ENCODE peak calls at places on chromosomes 11 and 22, in ten cellular contexts. T is fibroblast of lung, O is body of pancreas, E is upper lobe of left lung, L is IMR-90, B is HCT116, K is lower lobe of right lung, U is kidney, G is PC-9, A is left lung. H is an unnamed sample. For H3K4me1, the result is how much of the 10 kb centered on the place peaks cover.

GRCh38 chr11:61049066-61049382 is 53.3 kb upstream of the CD5 start:
- DNase-seq in T (no peak), O (no peak), E (no peak), L (no peak), B (no peak), K (no peak), U (no peak), G (no peak), A (no peak), H (no peak)

GRCh38 chr11:1797391-1798125 is 33.8 kb upstream of the CTSD start:
- DNase-seq in T (no peak), O (no peak), E (no peak), L (no peak), B (no peak), K (no peak), U (no peak), G (no peak), A (no peak), H (no peak)

GRCh38 chr11:126938718-126939117 is 61.9 kb downstream of the KIRREL3 start:
- DNase-seq in T (no peak), O (no peak), E (no peak), L (no peak), B (no peak), K (no peak), U (no peak), G (no peak), A (peak), H (no peak)

GRCh38 chr22:35452351-35452781 is 52.4 kb downstream of the MCM5 start:
- DNase-seq in T (no peak), O (no peak), E (peak), L (no peak), B (no peak), K (peak), U (no peak), G (no peak), A (peak), H (no peak)

GRCh38 chr11:125347261-125347585 is 148.8 kb downstream of the FEZ1 start:
- DNase-seq in T (no peak), O (no peak), E (no peak), L (no peak), B (no peak), K (peak), U (no peak), G (no peak), A (no peak), H (no peak)

GRCh38 chr22:30605449-30606110 is 1.4 kb upstream of the TCN2 start:
- DNase-seq in T (peak), O (peak), E (no peak), L (peak), B (peak), K (peak), U (no peak), G (no peak), A (no peak), H (no peak)

GRCh38 chr11:66856496-66857233 is at the start of gene LRFN4:
- DNase-seq in T (no peak), O (no peak), E (peak), L (no peak), B (no peak), K (no peak), U (no peak), G (no peak), A (peak), H (peak)

GRCh38 chr11:123366924-123367323 is 63.1 kb upstream of the GRAMD1B start:
- DNase-seq in T (no peak), O (no peak), E (no peak), L (no peak), B (no peak), K (no peak), U (no peak), G (no peak), A (no peak), H (no peak)

GRCh38 chr22:30206964-30207363 is 39.6 kb downstream of the LIF start:
- DNase-seq in T (peak), O (peak), E (peak), L (peak), B (peak), K (no peak), U (peak), G (peak), A (no peak), H (peak)

GRCh38 chr22:32745251-32745995 is 56.1 kb upstream of the TIMP3 start:
- DNase-seq in T (peak), O (peak), E (no peak), L (peak), B (peak), K (no peak), U (no peak), G (peak), A (no peak), H (peak)

GRCh38 chr11:18731949-18732821 is 6.2 kb upstream of the IGSF22 start:
- DNase-seq in T (peak), O (peak), E (no peak), L (peak), B (peak), K (no peak), U (no peak), G (no peak), A (no peak), H (peak)

GRCh38 chr11:58152776-58153175 is 27.4 kb upstream of the OR9I1 start:
- DNase-seq in T (no peak), O (no peak), E (no peak), L (no peak), B (no peak), K (no peak), U (no peak), G (no peak), A (no peak), H (no peak)
- TF ChIP-seq CTCF in T (no peak), O (no peak), E (no peak), L (no peak), B (no peak), K (no peak), U (no peak), G (no peak), A (no peak), H (no peak)

GRCh38 chr11:10327254-10327653 is 22.4 kb downstream of the ADM start:
- DNase-seq in T (peak), O (no peak), E (no peak), L (peak), B (no peak), K (no peak), U (no peak), G (no peak), A (no peak), H (no peak)

GRCh38 chr11:10328314-10329090 is 23.6 kb downstream of the ADM start:
- DNase-seq in T (peak), O (peak), E (no peak), L (peak), B (no peak), K (no peak), U (no peak), G (peak), A (no peak), H (no peak)

GRCh38 chr11:10325398-10326079 is 20.7 kb downstream of the ADM start:
- DNase-seq in T (peak), O (no peak), E (no peak), L (peak), B (no peak), K (no peak), U (no peak), G (no peak), A (no peak), H (no peak)

GRCh38 chr11:10324474-10324873 is 19.6 kb downstream of the ADM start:
- DNase-seq in T (peak), O (no peak), E (no peak), L (peak), B (no peak), K (no peak), U (no peak), G (no peak), A (no peak), H (no peak)

DNA sequence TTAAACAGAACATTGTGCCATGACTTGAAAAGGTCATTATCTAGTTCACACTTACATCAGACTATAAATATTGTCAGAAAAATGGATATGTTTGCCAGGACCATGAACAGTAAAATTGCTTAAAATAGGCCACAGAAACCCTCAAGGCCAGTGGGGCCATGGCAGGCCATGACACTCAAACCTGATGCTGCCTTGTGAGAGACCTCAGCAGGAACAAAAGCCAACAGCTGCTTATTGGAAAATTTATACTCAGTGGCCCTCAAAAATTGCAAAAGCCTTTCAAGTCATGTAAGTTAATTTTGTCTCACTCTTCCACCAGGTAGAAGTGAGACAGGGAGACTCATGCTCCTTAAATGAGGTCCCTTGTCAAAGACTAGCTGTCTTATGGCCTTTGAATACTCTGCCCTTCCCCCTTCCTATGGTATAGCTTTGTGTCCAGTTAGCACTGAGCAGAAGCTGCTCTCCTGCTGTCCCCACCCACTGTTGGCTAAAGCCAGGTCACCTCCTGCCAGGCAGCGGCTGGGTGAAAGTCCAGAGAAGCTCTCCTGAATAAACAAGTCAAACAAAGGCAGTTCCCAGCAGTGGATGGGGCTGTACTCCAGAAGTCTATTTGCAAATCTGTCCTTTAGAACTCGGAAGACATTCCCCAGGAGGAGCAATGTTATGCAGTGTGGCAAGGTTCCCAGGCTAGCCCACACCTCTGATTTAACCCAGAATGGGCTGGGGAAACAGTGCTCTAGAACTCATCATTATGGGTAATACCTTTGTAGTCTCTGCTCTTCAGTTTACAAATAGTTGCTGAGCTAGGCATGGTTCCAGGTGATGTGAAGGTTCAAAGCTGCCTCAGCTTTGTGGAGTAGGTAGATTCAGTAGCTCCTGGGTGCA is 21.4 kb downstream of the ADM start:
- DNase-seq in T (peak), O (peak), E (no peak), L (no peak), B (no peak), K (no peak), U (peak), G (peak), A (no peak), H (no peak)
- H3K27ac ChIP-seq in T (peak), O (peak), E (peak), L (peak), B (no peak), K (peak), U (peak), G (peak), A (peak), H (no peak)

GRCh38 chr11:76859708-76860233 is 947 bp upstream of the ACER3 start:
- DNase-seq in T (no peak), O (no peak), E (no peak), L (no peak), B (no peak), K (no peak), U (no peak), G (no peak), A (no peak), H (no peak)

GRCh38 chr11:76856571-76856970 is 4.1 kb upstream of the ACER3 start:
- DNase-seq in T (no peak), O (no peak), E (no peak), L (no peak), B (no peak), K (no peak), U (no peak), G (no peak), A (no peak), H (no peak)

GRCh38 chr11:76860539-76861475 is at the start of gene ACER3:
- DNase-seq in T (peak), O (peak), E (peak), L (peak), B (peak), K (peak), U (peak), G (peak), A (peak), H (peak)

GRCh38 chr11:76856111-76856510 is 4.6 kb upstream of the ACER3 start:
- DNase-seq in T (peak), O (no peak), E (no peak), L (no peak), B (no peak), K (no peak), U (no peak), G (no peak), A (no peak), H (no peak)

GRCh38 chr11:76857776-76858461 is 2.8 kb upstream of the ACER3 start:
- DNase-seq in T (no peak), O (no peak), E (no peak), L (no peak), B (no peak), K (no peak), U (no peak), G (no peak), A (no peak), H (no peak)
- H3K4me1 ChIP-seq in T (under half), O (under half), E (under half), L (under half), B (under half), K (under half), U (under half), G (under half), A (under half), H (under half)

GRCh38 chr22:49551446-49551845 is 276.2 kb downstream of the BRD1 start:
- DNase-seq in T (no peak), O (no peak), E (no peak), L (no peak), B (no peak), K (peak), U (no peak), G (no peak), A (no peak), H (no peak)

GRCh38 chr22:49549256-49549655 is 278.4 kb downstream of the BRD1 start:
- DNase-seq in T (no peak), O (no peak), E (no peak), L (no peak), B (no peak), K (peak), U (no peak), G (no peak), A (peak), H (no peak)

GRCh38 chr22:49551897-49552659 is 275.6 kb downstream of the BRD1 start:
- DNase-seq in T (no peak), O (no peak), E (no peak), L (no peak), B (no peak), K (no peak), U (peak), G (no peak), A (no peak), H (no peak)

GRCh38 chr22:49549851-49550430 is 277.7 kb downstream of the BRD1 start:
- DNase-seq in T (no peak), O (no peak), E (no peak), L (no peak), B (no peak), K (peak), U (no peak), G (no peak), A (no peak), H (no peak)

GRCh38 chr22:49550766-49551362 is 276.8 kb downstream of the BRD1 start:
- DNase-seq in T (no peak), O (no peak), E (no peak), L (no peak), B (no peak), K (peak), U (no peak), G (no peak), A (no peak), H (no peak)
- TF ChIP-seq CTCF in T (no peak), O (no peak), E (no peak), L (no peak), B (no peak), K (no peak), U (no peak), G (peak), A (no peak), H (no peak)

DNA sequence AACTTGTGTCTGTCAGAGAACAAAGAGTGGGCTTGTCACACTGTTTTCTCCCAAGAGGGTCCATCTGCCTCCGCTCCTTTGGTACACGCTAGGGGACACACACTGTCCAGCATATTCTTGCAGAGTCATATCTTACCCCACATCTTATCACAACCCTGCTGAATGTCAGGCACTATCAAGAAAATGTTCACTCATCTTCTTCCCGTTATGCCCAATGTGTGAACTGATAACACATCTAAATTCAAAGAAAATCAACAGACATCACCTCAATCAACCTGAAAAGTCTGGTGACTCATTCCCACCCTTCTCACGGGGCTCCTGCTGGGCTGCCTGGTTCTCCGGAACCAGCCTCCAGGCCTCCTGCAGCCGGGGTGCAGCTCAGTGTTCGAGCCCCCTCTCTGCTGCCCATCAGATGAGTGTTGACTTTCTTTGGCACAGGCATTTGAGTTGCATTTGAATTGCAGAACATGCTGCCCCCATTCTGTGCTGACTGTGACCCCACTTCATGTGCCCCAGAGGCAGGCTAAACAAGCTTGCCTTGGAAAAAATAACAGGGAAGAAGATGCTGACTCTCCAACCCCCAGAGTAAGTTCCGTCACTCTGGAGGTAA is 19.4 kb downstream of the GRAP2 start:
- DNase-seq in T (no peak), O (no peak), E (no peak), L (no peak), B (no peak), K (no peak), U (no peak), G (no peak), A (no peak), H (no peak)
- H3K27ac ChIP-seq in T (no peak), O (no peak), E (no peak), L (no peak), B (no peak), K (no peak), U (no peak), G (no peak), A (no peak), H (no peak)

DNA sequence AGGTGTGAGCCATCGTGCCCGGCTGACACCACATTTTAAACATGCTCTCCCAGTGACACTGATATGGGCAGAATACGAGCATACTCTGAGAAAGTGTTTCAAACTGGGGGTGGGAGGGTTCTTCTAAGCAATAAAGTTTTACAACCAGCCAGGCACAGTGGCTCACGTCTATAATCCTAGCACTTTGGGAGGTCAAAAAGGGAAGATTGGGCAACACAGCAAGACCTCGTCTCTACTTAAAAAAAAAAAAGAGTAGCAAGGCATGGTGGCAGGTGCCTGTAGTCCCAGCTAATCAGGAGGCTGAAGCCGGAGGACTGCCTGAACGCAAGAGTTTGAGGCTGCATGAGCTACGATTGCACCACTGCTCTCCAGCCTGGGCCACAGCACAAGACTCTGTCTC is 2.2 kb downstream of the GANAB start:
- DNase-seq in T (no peak), O (no peak), E (no peak), L (no peak), B (no peak), K (no peak), U (no peak), G (no peak), A (no peak), H (no peak)
- H3K4me1 ChIP-seq in T (under half), O (under half), E (under half), L (under half), B (under half), K (under half), U (under half), G (under half), A (under half), H (under half)

DNA sequence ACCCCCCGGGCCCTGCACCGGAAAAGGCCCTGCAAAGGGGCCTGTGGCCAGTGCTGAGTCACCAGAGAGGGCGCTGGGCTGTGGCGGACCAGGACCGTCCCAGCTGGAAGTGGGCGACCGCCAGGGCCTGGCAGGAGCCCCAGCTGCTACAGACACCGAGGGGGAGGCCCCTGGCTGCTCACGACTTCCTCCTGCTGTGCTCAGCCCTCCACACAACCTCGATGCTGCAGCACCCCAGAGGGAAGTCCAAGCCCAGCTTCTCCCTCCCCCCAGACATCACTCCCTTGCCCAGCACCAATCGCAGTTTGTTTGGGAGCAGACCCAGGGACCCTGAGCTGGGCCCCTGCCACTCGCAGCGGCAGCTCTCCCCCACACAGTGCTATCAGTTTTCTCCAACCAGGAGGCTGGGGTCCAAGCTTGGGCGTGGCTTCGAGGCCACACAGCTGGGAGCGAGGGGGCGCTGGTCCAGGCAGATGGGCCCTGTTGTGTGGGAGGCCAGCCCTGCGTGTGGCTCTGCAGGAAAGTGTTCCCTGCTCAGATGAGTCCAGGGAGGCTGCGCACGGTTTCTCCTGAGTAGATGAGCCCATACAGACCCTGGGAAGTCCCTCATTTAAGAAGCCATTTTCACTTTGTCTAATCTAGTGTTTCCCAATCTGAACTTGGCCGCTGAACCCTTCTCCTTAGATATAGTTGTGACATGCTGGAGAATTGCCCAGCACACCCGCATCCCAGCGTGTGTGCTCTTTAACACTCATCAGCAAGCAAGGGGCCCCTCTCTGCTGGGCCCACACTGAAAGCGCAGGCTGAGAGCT is 5.6 kb upstream of the SH3BP1 start:
- DNase-seq in T (peak), O (peak), E (peak), L (peak), B (no peak), K (peak), U (peak), G (no peak), A (peak), H (no peak)
- TF ChIP-seq CTCF in T (peak), O (no peak), E (peak), L (peak), B (no peak), K (peak), U (peak), G (no peak), A (peak), H (no peak)

DNA sequence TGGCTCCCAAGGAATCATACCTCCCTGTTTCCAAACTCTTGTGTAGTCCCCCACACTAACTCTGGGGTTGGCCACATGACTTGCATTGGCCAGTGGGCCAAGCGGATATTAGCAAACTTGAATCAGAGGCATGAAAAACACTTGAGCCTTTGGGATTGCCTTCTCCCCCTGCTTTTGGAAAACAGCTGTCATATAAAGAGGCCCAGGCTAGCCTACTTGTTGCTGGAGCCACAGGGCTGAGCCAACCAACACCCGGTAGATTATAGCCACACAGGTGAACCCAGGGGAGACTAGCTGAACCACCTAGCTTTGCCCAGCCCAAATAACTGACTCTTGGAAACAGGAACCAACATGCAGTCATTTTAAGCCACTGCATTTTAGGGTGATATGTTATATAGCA is 354.8 kb downstream of the TENM4 start:
- DNase-seq in T (no peak), O (no peak), E (no peak), L (no peak), B (no peak), K (no peak), U (no peak), G (no peak), A (no peak), H (no peak)
- H3K27ac ChIP-seq in T (no peak), O (peak), E (no peak), L (no peak), B (no peak), K (no peak), U (no peak), G (no peak), A (no peak), H (no peak)

GRCh38 chr11:35139883-35140282 is 912 bp downstream of the CD44 start:
- DNase-seq in T (peak), O (peak), E (no peak), L (no peak), B (no peak), K (no peak), U (no peak), G (no peak), A (no peak), H (no peak)
- H3K4me1 ChIP-seq in T (under half), O (half or more), E (half or more), L (under half), B (half or more), K (half or more), U (under half), G (half or more), A (under half), H (under half)

H was measured in foreskin keratinocyte.